ENCODE peak calls at places on chromosomes 1 and 21, in six cellular contexts. W, E, O, H, L and P are unnamed samples.

GRCh38 chr1:198449727-198450433 is 90.6 kb downstream of the ATP6V1G3 start:
- DNase-seq in W (no peak), E (no peak), O (peak; percentile 53), H (no peak), L (no peak), P (peak; percentile 50)

GRCh38 chr1:7670334-7671145 is 100.6 kb upstream of the VAMP3 start:
- DNase-seq in W (no peak), E (peak; percentile 28), O (no peak), H (no peak), L (peak; percentile 48), P (no peak)

GRCh38 chr1:161792740-161793139 is 26.6 kb downstream of the ATF6 start:
- DNase-seq in W (peak; percentile 59), E (peak; percentile 74), O (peak; percentile 79), H (peak; percentile 85), L (peak; percentile 38), P (peak; percentile 73)

GRCh38 chr1:186882372-186883134 is 53.8 kb downstream of the PLA2G4A start:
- DNase-seq in W (no peak), E (no peak), O (no peak), H (no peak), L (no peak), P (no peak)

GRCh38 chr1:35577071-35577998 is 4.2 kb downstream of the TFAP2E start:
- DNase-seq in W (no peak), E (peak; percentile 79), O (no peak), H (no peak), L (peak; percentile 42), P (no peak)

GRCh38 chr21:45972716-45973474 is 8.7 kb upstream of the COL6A1 start:
- DNase-seq in W (no peak), E (peak; percentile 64), O (no peak), H (peak; percentile 75), L (peak; percentile 61), P (no peak)

GRCh38 chr21:29822064-29822463 is 117.7 kb downstream of the GRIK1 start:
- DNase-seq in W (no peak), E (no peak), O (no peak), H (no peak), L (no peak), P (no peak)

GRCh38 chr1:204104331-204105222 is 31.7 kb downstream of the SOX13 start:
- DNase-seq in W (no peak), E (no peak), O (peak; percentile 17), H (peak; percentile 87), L (no peak), P (peak; percentile 55)

GRCh38 chr1:8389962-8390535 is 72.1 kb downstream of the SLC45A1 start:
- DNase-seq in W (no peak), E (no peak), O (no peak), H (no peak), L (no peak), P (no peak)

GRCh38 chr21:14273736-14274538 is 58.0 kb downstream of the RBM11 start:
- DNase-seq in W (no peak), E (peak; percentile 72), O (peak; percentile 28), H (no peak), L (peak; percentile 17), P (no peak)

GRCh38 chr1:241749924-241750695 is 97.9 kb upstream of the EXO1 start:
- DNase-seq in W (no peak), E (no peak), O (no peak), H (no peak), L (no peak), P (no peak)

GRCh38 chr1:161835963-161836362 is 69.8 kb downstream of the ATF6 start:
- DNase-seq in W (no peak), E (no peak), O (no peak), H (no peak), L (no peak), P (no peak)

GRCh38 chr1:177131723-177132122 is 32.8 kb downstream of the ASTN1 start:
- DNase-seq in W (no peak), E (no peak), O (no peak), H (no peak), L (no peak), P (no peak)

GRCh38 chr1:60696512-60696911 is 385.8 kb upstream of the NFIA start:
- DNase-seq in W (no peak), E (no peak), O (no peak), H (no peak), L (no peak), P (no peak)

GRCh38 chr21:17818158-17819113 is 720 bp downstream of the C21orf91 start:
- DNase-seq in W (peak; percentile 9), E (peak; percentile 76), O (peak; percentile 45), H (peak; percentile 49), L (peak; percentile 76), P (no peak)

GRCh38 chr1:206544562-206545257 is 37.4 kb downstream of the RASSF5 start:
- DNase-seq in W (peak; percentile 48), E (peak; percentile 94), O (peak; percentile 31), H (peak; percentile 71), L (peak; percentile 82), P (no peak)

GRCh38 chr1:24381256-24381655 is 32.3 kb downstream of the STPG1 start:
- DNase-seq in W (no peak), E (no peak), O (no peak), H (no peak), L (no peak), P (no peak)

GRCh38 chr21:41677671-41678015 is 89.2 kb downstream of the RIPK4 start:
- DNase-seq in W (no peak), E (no peak), O (no peak), H (no peak), L (no peak), P (no peak)

GRCh38 chr1:226034482-226034881 is 28.0 kb upstream of the H3-3A start:
- DNase-seq in W (peak; percentile 32), E (no peak), O (peak; percentile 74), H (no peak), L (no peak), P (no peak)

GRCh38 chr1:197797010-197797409 is 21.7 kb upstream of the DENND1B start:
- DNase-seq in W (no peak), E (no peak), O (no peak), H (no peak), L (no peak), P (no peak)

GRCh38 chr1:225191199-225191753 is 236.6 kb downstream of the LBR start:
- DNase-seq in W (no peak), E (no peak), O (no peak), H (no peak), L (no peak), P (no peak)

GRCh38 chr1:156705918-156706646 is 699 bp upstream of the CRABP2 start:
- DNase-seq in W (peak; percentile 23), E (peak; percentile 96), O (no peak), H (peak; percentile 77), L (peak; percentile 94), P (no peak)

GRCh38 chr1:156705321-156705917 is at the start of gene CRABP2:
- DNase-seq in W (no peak), E (peak; percentile 72), O (no peak), H (peak; percentile 53), L (peak; percentile 83), P (no peak)

GRCh38 chr1:156707486-156708244 is 2.3 kb upstream of the CRABP2 start:
- DNase-seq in W (no peak), E (peak; percentile 78), O (no peak), H (no peak), L (peak; percentile 84), P (no peak)

GRCh38 chr1:156707027-156707426 is 1.6 kb upstream of the CRABP2 start:
- DNase-seq in W (no peak), E (no peak), O (no peak), H (no peak), L (no peak), P (no peak)

DNA sequence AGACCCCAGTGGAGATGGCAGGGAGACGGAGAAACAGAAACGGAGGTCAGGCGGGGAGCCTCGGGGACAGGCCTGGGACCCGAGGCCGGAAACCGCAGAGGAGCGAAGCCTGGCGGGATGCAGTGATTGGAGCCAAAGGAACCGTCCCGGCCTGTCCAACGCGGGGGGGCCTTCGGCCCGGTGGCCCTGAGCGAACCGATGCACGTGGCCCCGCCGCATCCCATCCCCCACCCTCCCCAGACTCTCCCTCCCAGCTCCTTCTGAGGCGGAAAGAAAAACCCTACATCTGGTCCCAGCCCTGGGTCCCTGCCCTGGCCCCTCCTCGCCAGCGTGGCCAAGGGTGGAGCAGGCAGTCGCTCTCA is 1.2 kb upstream of the CRABP2 start:
- DNase-seq in W (no peak), E (peak; percentile 81), O (no peak), H (no peak), L (peak; percentile 90), P (no peak)
- TF ChIP-seq EZH2 in W (no peak), E (no peak), O (no peak), H (no peak), L (no peak), P (no peak)

GRCh38 chr1:230824571-230825060 is 43.7 kb downstream of the C1orf198 start:
- DNase-seq in W (no peak), E (no peak), O (no peak), H (no peak), L (no peak), P (no peak)

GRCh38 chr1:230823835-230824485 is 44.4 kb downstream of the C1orf198 start:
- DNase-seq in W (no peak), E (no peak), O (no peak), H (no peak), L (no peak), P (no peak)

GRCh38 chr1:230825061-230825803 is 43.1 kb downstream of the C1orf198 start:
- DNase-seq in W (no peak), E (no peak), O (peak; percentile 75), H (no peak), L (no peak), P (no peak)

GRCh38 chr1:230822092-230822581 is 46.2 kb downstream of the C1orf198 start:
- DNase-seq in W (no peak), E (no peak), O (no peak), H (no peak), L (no peak), P (no peak)

GRCh38 chr1:230823421-230823820 is 44.9 kb downstream of the C1orf198 start:
- DNase-seq in W (no peak), E (no peak), O (no peak), H (no peak), L (no peak), P (no peak)
- H3K27ac ChIP-seq in W (no peak overlapping the region), E (no peak overlapping the region), O (no peak overlapping the region), H (no peak overlapping the region), L (no peak overlapping the region), P (no peak overlapping the region)

GRCh38 chr1:6243053-6243834 is 735 bp upstream of the HES3 start:
- DNase-seq in W (no peak), E (peak; percentile 64), O (no peak), H (no peak), L (peak; percentile 50), P (no peak)
- TF ChIP-seq EZH2 in W (no peak), E (peak; percentile 38), O (peak; percentile 62), H (peak; percentile 33), L (no peak), P (peak; percentile 99)

GRCh38 chr21:33444499-33444898 is 35.3 kb downstream of the TMEM50B start:
- DNase-seq in W (no peak), E (no peak), O (no peak), H (no peak), L (no peak), P (no peak)

GRCh38 chr21:33441489-33442477 is 38.0 kb downstream of the TMEM50B start:
- DNase-seq in W (no peak), E (no peak), O (peak; percentile 96), H (peak; percentile 91), L (no peak), P (peak; percentile 75)

DNA sequence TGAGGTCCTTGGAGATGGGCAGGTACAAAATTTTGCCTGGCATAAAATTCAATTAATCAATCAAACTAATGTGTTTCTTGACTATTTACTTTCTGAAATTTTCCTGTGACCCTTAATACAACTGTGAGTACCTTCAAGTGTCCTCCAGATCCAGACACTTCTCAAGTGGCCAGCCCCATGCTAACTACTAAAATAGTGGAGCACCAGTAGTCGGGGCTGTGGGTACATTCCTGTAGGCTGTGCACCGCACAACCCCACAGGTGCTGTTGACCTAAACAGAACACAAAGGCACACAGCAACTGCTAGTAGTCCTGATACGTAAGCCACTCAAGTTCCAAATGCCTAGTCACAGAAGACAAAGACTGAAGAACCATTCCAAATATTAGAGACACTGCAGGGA is 36.6 kb downstream of the TMEM50B start:
- DNase-seq in W (no peak), E (no peak), O (no peak), H (no peak), L (no peak), P (no peak)
- H3K27ac ChIP-seq in W (no peak overlapping the region), E (peak overlapping the region; percentile 50), O (peak overlapping the region; percentile 70), H (no peak overlapping the region), L (no peak overlapping the region), P (peak overlapping the region; percentile 94)